ENCODE peak calls at places on chromosome 6, in seven cellular contexts. N is colonic mucosa, V is BJ, G is uterus, W is epithelial cell of esophagus, U is psoas muscle, A is tibial artery. C is an unnamed sample.

GRCh38 chr6:161496941-161497340 is 223.1 kb upstream of the AGPAT4 start:
- DNase-seq in N (no peak), V (no peak), G (no peak), W (no peak), U (no peak), A (no peak), C (no peak)

GRCh38 chr6:53710788-53711187 is 45.2 kb upstream of the KLHL31 start:
- DNase-seq in N (no peak), V (no peak), G (no peak), W (no peak), U (no peak), A (no peak), C (no peak)

GRCh38 chr6:4358414-4359107 is 223.2 kb upstream of the ECI2 start:
- DNase-seq in N (peak; percentile 92), V (peak; percentile 98), G (peak; percentile 87), W (peak; percentile 100), U (peak; percentile 94), A (peak; percentile 95), C (peak; percentile 92)

GRCh38 chr6:159875194-159875593 is 15.6 kb upstream of the MAS1 start:
- DNase-seq in N (no peak), V (no peak), G (no peak), W (no peak), U (no peak), A (no peak), C (no peak)

GRCh38 chr6:26054659-26054936 is 32.6 kb upstream of the HFE start:
- DNase-seq in N (no peak), V (no peak), G (no peak), W (no peak), U (no peak), A (no peak), C (no peak)

GRCh38 chr6:14906621-14907020 is 339.2 kb upstream of the JARID2 start:
- DNase-seq in N (no peak), V (no peak), G (no peak), W (no peak), U (no peak), A (no peak), C (no peak)

GRCh38 chr6:154500769-154501171 is 9.7 kb downstream of the CNKSR3 start:
- DNase-seq in N (no peak), V (no peak), G (no peak), W (no peak), U (no peak), A (no peak), C (no peak)

GRCh38 chr6:151432650-151433049 is 19.3 kb downstream of the RMND1 start:
- DNase-seq in N (no peak), V (no peak), G (no peak), W (no peak), U (no peak), A (no peak), C (no peak)

GRCh38 chr6:74605942-74606341 is 599.9 kb downstream of the COL12A1 start:
- DNase-seq in N (no peak), V (no peak), G (no peak), W (no peak), U (no peak), A (no peak), C (no peak)

GRCh38 chr6:132174919-132175318 is 223.7 kb upstream of the CCN2 start:
- DNase-seq in N (no peak), V (no peak), G (no peak), W (no peak), U (no peak), A (no peak), C (no peak)

GRCh38 chr6:147212618-147213017 is 8.4 kb downstream of the STXBP5 start:
- DNase-seq in N (no peak), V (no peak), G (no peak), W (no peak), U (no peak), A (no peak), C (no peak)

GRCh38 chr6:129598244-129599187 is 111.5 kb downstream of the ARHGAP18 start:
- DNase-seq in N (no peak), V (no peak), G (no peak), W (peak; percentile 75), U (no peak), A (no peak), C (no peak)

GRCh38 chr6:108942556-108943492 is 94.6 kb downstream of the ARMC2 start:
- DNase-seq in N (no peak), V (no peak), G (no peak), W (no peak), U (no peak), A (no peak), C (no peak)

GRCh38 chr6:25732468-25733198 is 21.9 kb upstream of the SLC17A4 start:
- DNase-seq in N (no peak), V (no peak), G (no peak), W (no peak), U (no peak), A (no peak), C (no peak)

GRCh38 chr6:76555090-76555489 is 482.6 kb upstream of the IMPG1 start:
- DNase-seq in N (no peak), V (no peak), G (no peak), W (no peak), U (no peak), A (no peak), C (no peak)
- H3K4me3 ChIP-seq in N (no peak overlapping the region), V (no peak overlapping the region), G (no peak overlapping the region), W (no peak overlapping the region), U (no peak overlapping the region), A (no peak overlapping the region), C (no peak overlapping the region)

GRCh38 chr6:16707101-16707783 is 54.0 kb downstream of the ATXN1 start:
- DNase-seq in N (no peak), V (no peak), G (no peak), W (no peak), U (no peak), A (no peak), C (no peak)

GRCh38 chr6:16700202-16700997 is 60.9 kb downstream of the ATXN1 start:
- DNase-seq in N (no peak), V (no peak), G (no peak), W (no peak), U (no peak), A (no peak), C (peak; percentile 84)

GRCh38 chr6:16704706-16705402 is 56.4 kb downstream of the ATXN1 start:
- DNase-seq in N (no peak), V (no peak), G (no peak), W (peak; percentile 69), U (no peak), A (no peak), C (no peak)

GRCh38 chr6:16705403-16705993 is 55.8 kb downstream of the ATXN1 start:
- DNase-seq in N (no peak), V (no peak), G (no peak), W (no peak), U (no peak), A (no peak), C (peak; percentile 32)

DNA sequence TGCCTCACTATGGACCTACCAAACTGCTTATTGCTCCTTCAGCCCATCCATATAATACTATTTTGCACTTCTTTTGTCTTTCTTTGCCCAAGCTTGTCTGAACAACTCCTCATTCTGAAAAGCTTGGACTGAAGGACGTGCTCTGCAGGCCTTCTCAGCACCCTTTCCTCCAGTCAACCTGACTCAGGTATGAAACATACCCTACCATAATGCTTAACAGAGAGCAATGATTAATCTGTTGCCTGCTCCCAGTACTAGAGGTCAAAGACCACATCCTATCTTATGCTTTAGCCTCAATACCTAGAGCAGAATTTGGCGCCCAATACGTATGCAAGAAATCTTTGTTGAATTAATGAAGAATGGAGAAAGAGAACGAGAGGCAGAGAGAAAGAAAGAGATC is 55.2 kb downstream of the ATXN1 start:
- DNase-seq in N (no peak), V (no peak), G (no peak), W (peak; percentile 94), U (no peak), A (no peak), C (no peak)
- H3K4me3 ChIP-seq in N (no peak overlapping the region), V (no peak overlapping the region), G (no peak overlapping the region), W (no peak overlapping the region), U (no peak overlapping the region), A (no peak overlapping the region), C (no peak overlapping the region)

DNA sequence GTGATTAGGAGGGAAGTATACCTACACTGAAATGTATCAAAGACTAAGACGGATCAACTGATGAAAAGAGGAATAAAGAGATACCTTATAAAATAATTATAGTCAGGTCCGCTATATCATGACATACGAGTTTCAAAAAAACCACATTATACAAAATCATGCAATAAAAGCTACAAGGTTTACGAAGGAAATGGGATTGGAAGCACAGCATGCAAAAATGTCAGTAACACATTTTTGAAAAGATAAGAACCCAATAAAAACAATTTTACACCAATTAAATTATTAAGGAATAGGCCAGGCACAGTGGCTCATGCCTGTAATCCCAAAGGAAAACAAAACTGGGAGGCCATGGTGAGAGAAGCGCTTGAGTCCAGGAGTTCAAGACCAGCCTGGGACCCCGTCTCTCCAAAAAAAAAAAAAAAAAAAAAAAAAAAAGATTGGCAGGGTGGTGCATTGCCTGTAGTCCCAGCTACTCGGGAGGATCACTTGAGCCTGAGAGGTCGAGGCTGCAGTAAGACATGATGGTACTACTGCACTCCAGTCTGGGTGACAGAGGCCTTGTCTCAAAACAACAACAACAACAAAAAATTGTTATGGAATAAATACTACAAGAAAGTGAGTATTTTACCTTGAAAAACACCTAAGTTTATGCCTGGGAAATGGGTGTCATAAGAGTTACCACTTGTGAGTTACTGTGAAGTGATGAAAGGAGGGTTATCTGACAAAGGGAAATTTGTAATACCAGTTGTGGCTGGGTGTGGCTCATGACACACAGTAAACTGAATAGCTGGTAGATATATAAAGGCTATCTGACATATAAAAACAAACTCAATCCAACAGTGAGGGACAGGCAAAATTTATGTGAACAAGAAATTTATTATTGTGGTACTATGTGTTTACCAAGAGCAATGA is 45.2 kb downstream of the RANBP9 start:
- DNase-seq in N (no peak), V (no peak), G (no peak), W (peak; percentile 84), U (no peak), A (no peak), C (no peak)
- H3K4me3 ChIP-seq in N (no peak overlapping the region), V (no peak overlapping the region), G (no peak overlapping the region), W (no peak overlapping the region), U (no peak overlapping the region), A (no peak overlapping the region), C (no peak overlapping the region)

GRCh38 chr6:16204653-16205376 is 33.6 kb upstream of the GMPR start:
- DNase-seq in N (no peak), V (no peak), G (no peak), W (no peak), U (no peak), A (no peak), C (no peak)
- H3K4me3 ChIP-seq in N (no peak overlapping the region), V (no peak overlapping the region), G (no peak overlapping the region), W (no peak overlapping the region), U (no peak overlapping the region), A (no peak overlapping the region), C (no peak overlapping the region)

DNA sequence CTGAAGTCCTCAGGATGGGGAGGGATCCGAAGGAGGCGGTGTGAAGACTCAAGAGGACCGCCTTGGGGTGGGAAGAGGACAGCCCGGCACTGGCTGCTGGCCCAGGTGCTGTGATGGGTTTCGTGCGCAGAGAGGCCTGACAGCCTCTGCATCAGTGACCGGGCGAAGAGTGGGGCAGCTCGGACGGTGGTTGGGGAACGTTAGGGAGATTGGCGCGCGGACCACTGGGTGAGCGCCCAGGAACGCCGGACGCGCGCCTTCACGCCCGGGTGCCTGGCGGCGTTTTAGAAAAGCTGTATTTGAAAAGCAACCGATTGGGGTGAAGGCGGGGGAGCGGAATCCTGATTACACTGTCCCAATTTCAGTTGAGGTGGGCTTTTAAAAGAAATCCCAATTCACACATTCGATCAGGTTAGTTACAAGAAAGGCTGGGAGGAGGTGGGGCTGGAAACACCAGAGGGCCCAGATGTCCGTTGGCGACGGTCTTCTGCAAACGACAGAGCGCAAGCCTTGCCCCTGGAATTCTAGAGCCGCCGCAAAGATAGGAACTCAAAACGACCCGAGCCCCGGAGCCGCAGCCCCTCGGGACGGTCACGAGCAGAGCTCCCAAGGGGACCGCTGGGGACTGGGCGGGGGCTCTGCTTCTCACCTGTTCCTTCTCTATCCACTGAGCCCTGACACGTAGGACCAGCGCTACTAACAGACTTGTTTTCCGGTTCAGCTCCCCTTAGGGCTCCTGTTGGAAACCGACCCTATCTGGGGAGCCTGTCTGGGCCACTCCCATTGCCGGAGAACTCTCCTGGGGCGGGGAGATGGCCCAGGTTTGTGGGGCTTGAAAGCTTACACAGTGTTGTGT is 8.5 kb upstream of the TRIM40 start:
- DNase-seq in N (peak; percentile 19), V (no peak), G (no peak), W (no peak), U (no peak), A (no peak), C (no peak)
- H3K4me3 ChIP-seq in N (no peak overlapping the region), V (no peak overlapping the region), G (no peak overlapping the region), W (peak overlapping the region; percentile 2), U (peak overlapping the region; percentile 48), A (no peak overlapping the region), C (no peak overlapping the region)

C was measured in lower leg skin.